ENCODE peak calls at places on chromosome 5, in eight cellular contexts. C is CD4-positive, alpha-beta memory T cell; P is tibial artery; U is upper lobe of right lung; D is iPS DF 6.9; L is cardiac muscle cell; Y is heart right ventricle; B is stomach. Q is an unnamed sample. For H3K4me1 and H3K27me3, the result is how much of the 10 kb centered on the place peaks cover.

GRCh38 chr5:24347206-24347605 is 297.6 kb downstream of the CDH10 start:
- DNase-seq in C (no peak), P (no peak), U (no peak), D (no peak), L (no peak), Y (no peak), B (no peak), Q (no peak)

GRCh38 chr5:151151793-151152192 is 5.8 kb downstream of the ANXA6 start:
- DNase-seq in C (no peak), P (peak), U (no peak), D (no peak), L (no peak), Y (no peak), B (no peak), Q (peak)

GRCh38 chr5:139186293-139186692 is 11.9 kb downstream of the SIL1 start:
- DNase-seq in C (no peak), P (no peak), U (no peak), D (no peak), L (no peak), Y (no peak), B (no peak), Q (no peak)

GRCh38 chr5:31726952-31727351 is 88.0 kb downstream of the PDZD2 start:
- DNase-seq in C (no peak), P (no peak), U (no peak), D (no peak), L (no peak), Y (no peak), B (no peak), Q (no peak)

GRCh38 chr5:80754900-80755299 is 100.1 kb upstream of the DHFR start:
- DNase-seq in C (no peak), P (no peak), U (no peak), D (no peak), L (no peak), Y (no peak), B (no peak), Q (no peak)

GRCh38 chr5:15683332-15683731 is 183.4 kb downstream of the FBXL7 start:
- DNase-seq in C (no peak), P (no peak), U (no peak), D (peak), L (peak), Y (peak), B (no peak), Q (no peak)

GRCh38 chr5:154215531-154215930 is 25.0 kb downstream of the GALNT10 start:
- DNase-seq in C (no peak), P (no peak), U (no peak), D (no peak), L (no peak), Y (no peak), B (no peak), Q (no peak)

GRCh38 chr5:140151719-140152609 is 23.0 kb upstream of the CYSTM1 start:
- DNase-seq in C (no peak), P (no peak), U (no peak), D (no peak), L (no peak), Y (no peak), B (no peak), Q (no peak)

GRCh38 chr5:42423285-42424152 is at the start of gene GHR:
- DNase-seq in C (peak), P (peak), U (peak), D (peak), L (peak), Y (peak), B (peak), Q (peak)

GRCh38 chr5:43042626-43043399 is 2.7 kb upstream of the ANXA2R start:
- DNase-seq in C (peak), P (peak), U (peak), D (no peak), L (peak), Y (peak), B (peak), Q (peak)

GRCh38 chr5:170113517-170113891 is 7.8 kb downstream of the FOXI1 start:
- DNase-seq in C (no peak), P (no peak), U (no peak), D (no peak), L (no peak), Y (no peak), B (no peak), Q (no peak)

GRCh38 chr5:88145603-88146467 is 122.8 kb downstream of the TMEM161B start:
- DNase-seq in C (no peak), P (no peak), U (peak), D (no peak), L (peak), Y (no peak), B (no peak), Q (no peak)

GRCh38 chr5:94751456-94751855 is 133.0 kb downstream of the SLF1 start:
- DNase-seq in C (no peak), P (no peak), U (no peak), D (no peak), L (peak), Y (no peak), B (no peak), Q (no peak)

GRCh38 chr5:67792891-67793290 is 422.7 kb upstream of the PIK3R1 start:
- DNase-seq in C (no peak), P (peak), U (no peak), D (no peak), L (no peak), Y (peak), B (no peak), Q (peak)

GRCh38 chr5:41921166-41921565 is 3.9 kb upstream of the FBXO4 start:
- DNase-seq in C (no peak), P (no peak), U (no peak), D (no peak), L (no peak), Y (no peak), B (no peak), Q (no peak)

GRCh38 chr5:132050136-132050535 is 10.3 kb upstream of the IL3 start:
- DNase-seq in C (no peak), P (peak), U (peak), D (no peak), L (no peak), Y (no peak), B (peak), Q (peak)

GRCh38 chr5:94240616-94241287 is 377.7 kb downstream of the KIAA0825 start:
- DNase-seq in C (no peak), P (no peak), U (no peak), D (no peak), L (no peak), Y (no peak), B (no peak), Q (no peak)

GRCh38 chr5:137129906-137130680 is 369.0 kb downstream of the SPOCK1 start:
- DNase-seq in C (no peak), P (no peak), U (no peak), D (no peak), L (no peak), Y (no peak), B (no peak), Q (no peak)

DNA sequence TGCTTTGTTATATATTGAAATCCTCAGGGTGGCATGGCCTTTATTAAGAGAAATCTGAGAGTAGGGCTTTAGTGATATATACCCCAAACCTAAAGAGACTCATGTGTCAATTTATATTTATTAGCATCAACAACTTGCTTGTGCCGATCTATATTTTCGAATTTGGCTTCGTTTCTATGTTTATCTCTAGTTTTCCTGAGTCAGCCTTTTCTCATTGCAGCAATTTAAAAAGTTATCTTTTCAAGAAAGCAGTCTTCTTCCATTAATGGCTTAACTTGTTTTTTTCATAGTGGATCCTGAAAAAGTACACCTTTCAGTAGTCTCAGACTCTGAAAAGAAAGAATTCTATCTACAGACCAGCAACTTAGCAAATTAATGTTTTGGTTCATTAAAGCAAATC is 99.9 kb upstream of the KCNN2 start:
- DNase-seq in C (no peak), P (no peak), U (no peak), D (no peak), L (no peak), Y (no peak), B (no peak), Q (no peak)
- H3K4me1 ChIP-seq in C (under half), P (under half), U (under half), D (under half), L (under half), Y (under half), B (under half), Q (under half)

GRCh38 chr5:178080056-178080455 is 33.3 kb upstream of the N4BP3 start:
- DNase-seq in C (no peak), P (no peak), U (no peak), D (no peak), L (no peak), Y (no peak), B (no peak), Q (no peak)

GRCh38 chr5:178086266-178086665 is 27.1 kb upstream of the N4BP3 start:
- DNase-seq in C (no peak), P (no peak), U (no peak), D (no peak), L (no peak), Y (no peak), B (no peak), Q (no peak)

GRCh38 chr5:178081571-178082244 is 31.6 kb upstream of the N4BP3 start:
- DNase-seq in C (no peak), P (no peak), U (no peak), D (no peak), L (no peak), Y (no peak), B (peak), Q (no peak)

GRCh38 chr5:178080618-178081410 is 32.5 kb upstream of the N4BP3 start:
- DNase-seq in C (no peak), P (no peak), U (no peak), D (no peak), L (no peak), Y (no peak), B (no peak), Q (no peak)

GRCh38 chr5:178083942-178084341 is 29.4 kb upstream of the N4BP3 start:
- DNase-seq in C (no peak), P (no peak), U (no peak), D (no peak), L (no peak), Y (no peak), B (no peak), Q (no peak)
- H3K27me3 ChIP-seq in C (under half), P (under half), U (under half), D (under half), L (under half), Y (under half), B (under half), Q (under half)

GRCh38 chr5:95864456-95864855 is 41.9 kb upstream of the GLRX start:
- DNase-seq in C (no peak), P (no peak), U (no peak), D (no peak), L (no peak), Y (no peak), B (no peak), Q (no peak)

GRCh38 chr5:95863383-95863757 is 40.8 kb upstream of the GLRX start:
- DNase-seq in C (no peak), P (peak), U (no peak), D (no peak), L (no peak), Y (no peak), B (no peak), Q (no peak)

GRCh38 chr5:95861858-95862561 is 39.5 kb upstream of the GLRX start:
- DNase-seq in C (no peak), P (no peak), U (no peak), D (no peak), L (no peak), Y (no peak), B (no peak), Q (no peak)

GRCh38 chr5:95861221-95861857 is 38.8 kb upstream of the GLRX start:
- DNase-seq in C (no peak), P (peak), U (peak), D (no peak), L (peak), Y (peak), B (peak), Q (peak)

DNA sequence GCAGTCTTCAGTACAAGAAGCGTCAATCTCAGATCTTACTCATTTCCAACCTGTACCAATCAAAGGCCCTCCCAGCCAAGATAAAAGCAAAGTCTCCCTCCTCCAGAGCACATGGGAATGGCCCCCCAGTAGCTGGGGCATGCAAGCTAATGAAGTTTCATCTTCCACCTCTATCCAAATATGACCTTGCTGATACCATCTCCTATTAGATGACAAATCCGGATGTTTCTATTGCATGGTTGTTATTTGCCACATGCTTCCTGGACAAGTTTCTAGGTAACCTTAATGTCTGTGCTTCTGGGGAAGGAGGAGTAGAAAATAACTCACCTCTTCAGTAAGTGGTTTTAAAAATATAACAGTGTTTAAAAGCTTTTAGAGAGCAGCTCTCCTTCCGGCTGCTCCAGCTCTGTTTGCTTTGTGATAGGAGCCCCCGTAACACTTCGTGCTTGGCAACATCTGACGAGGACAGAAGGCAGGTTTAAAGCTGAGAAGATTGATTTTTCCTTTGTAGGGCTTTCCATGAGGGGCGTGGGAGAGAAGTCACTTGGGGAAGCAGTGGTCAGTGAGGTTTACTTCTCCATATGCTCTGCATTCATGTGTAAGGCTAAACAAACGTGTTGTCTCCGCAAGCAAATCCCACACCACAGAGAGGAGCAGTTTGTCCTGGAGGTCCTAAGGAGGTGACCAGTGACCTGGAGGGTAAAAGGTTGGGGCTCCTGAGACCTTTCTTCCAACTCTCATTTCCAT is 40.3 kb upstream of the GLRX start:
- DNase-seq in C (no peak), P (no peak), U (no peak), D (no peak), L (peak), Y (no peak), B (no peak), Q (no peak)
- H3K4me1 ChIP-seq in C (under half), P (under half), U (half or more), D (under half), L (under half), Y (under half), B (under half), Q (half or more)

GRCh38 chr5:1946122-1946677 is 63.5 kb upstream of the IRX4 start:
- DNase-seq in C (no peak), P (no peak), U (peak), D (no peak), L (peak), Y (peak), B (no peak), Q (no peak)
- H3K27me3 ChIP-seq in C (under half), P (under half), U (under half), D (under half), L (under half), Y (under half), B (under half), Q (under half)